ENCODE peak calls at places on chromosome 12, in nine cellular contexts. M is GM10248, P is lung, K is neural crest cell, Y is GM20000, H is left lung, V is WERI-Rb-1, L is right lobe of liver, I is tibial nerve. U is an unnamed sample.

GRCh38 chr12:105954891-105955607 is 183.7 kb downstream of the NUAK1 start:
- DNase-seq in M (no peak), P (no peak), K (no peak), Y (no peak), H (no peak), V (no peak), L (no peak), I (no peak), U (no peak)

GRCh38 chr12:91344408-91344807 is 161.8 kb upstream of the DCN start:
- DNase-seq in M (no peak), P (no peak), K (no peak), Y (no peak), H (no peak), V (no peak), L (no peak), I (no peak), U (no peak)

GRCh38 chr12:75565795-75566194 is 54.4 kb upstream of the KRR1 start:
- DNase-seq in M (no peak), P (no peak), K (no peak), Y (no peak), H (no peak), V (no peak), L (no peak), I (no peak), U (no peak)

GRCh38 chr12:108309674-108310312 is 29.3 kb downstream of the CMKLR1 start:
- DNase-seq in M (peak), P (no peak), K (no peak), Y (peak), H (no peak), V (no peak), L (no peak), I (no peak), U (no peak)

GRCh38 chr12:77924703-77925102 is 94.0 kb downstream of the NAV3 start:
- DNase-seq in M (no peak), P (no peak), K (no peak), Y (no peak), H (no peak), V (no peak), L (no peak), I (no peak), U (no peak)

GRCh38 chr12:26043139-26044006 is 81.5 kb downstream of the BHLHE41 start:
- DNase-seq in M (no peak), P (no peak), K (no peak), Y (no peak), H (no peak), V (no peak), L (no peak), I (no peak), U (no peak)

GRCh38 chr12:124727244-124727673 is 136.4 kb downstream of the SCARB1 start:
- DNase-seq in M (peak), P (peak), K (peak), Y (peak), H (peak), V (no peak), L (peak), I (peak), U (no peak)

GRCh38 chr12:108394196-108394595 is 55.1 kb upstream of the CMKLR1 start:
- DNase-seq in M (no peak), P (no peak), K (no peak), Y (no peak), H (no peak), V (no peak), L (no peak), I (no peak), U (no peak)

GRCh38 chr12:115763376-115763775 is 514.1 kb downstream of the MED13L start:
- DNase-seq in M (no peak), P (no peak), K (no peak), Y (no peak), H (no peak), V (no peak), L (no peak), I (peak), U (no peak)

GRCh38 chr12:132182206-132182710 is 38.0 kb downstream of the NOC4L start:
- DNase-seq in M (no peak), P (no peak), K (no peak), Y (no peak), H (no peak), V (no peak), L (no peak), I (no peak), U (no peak)

GRCh38 chr12:107903377-107904061 is 129.0 kb downstream of the ASCL4 start:
- DNase-seq in M (peak), P (peak), K (peak), Y (peak), H (peak), V (peak), L (no peak), I (no peak), U (no peak)

GRCh38 chr12:64826234-64826633 is 1.8 kb downstream of the TBC1D30 start:
- DNase-seq in M (peak), P (peak), K (peak), Y (peak), H (peak), V (no peak), L (peak), I (peak), U (no peak)

GRCh38 chr12:52499836-52500560 is 6.9 kb upstream of the KRT6A start:
- DNase-seq in M (no peak), P (no peak), K (no peak), Y (no peak), H (no peak), V (no peak), L (no peak), I (no peak), U (no peak)

GRCh38 chr12:116727902-116728301 is 10.0 kb downstream of the SPRING1 start:
- DNase-seq in M (no peak), P (peak), K (no peak), Y (no peak), H (no peak), V (no peak), L (no peak), I (no peak), U (no peak)

GRCh38 chr12:11962795-11963347 is 107.9 kb upstream of the BCL2L14 start:
- DNase-seq in M (no peak), P (no peak), K (no peak), Y (no peak), H (no peak), V (no peak), L (no peak), I (no peak), U (no peak)

GRCh38 chr12:114687802-114688201 is 3.8 kb upstream of the TBX3 start:
- DNase-seq in M (no peak), P (no peak), K (no peak), Y (no peak), H (no peak), V (no peak), L (no peak), I (no peak), U (no peak)

GRCh38 chr12:69523433-69524330 is 53.5 kb downstream of the FRS2 start:
- DNase-seq in M (no peak), P (no peak), K (no peak), Y (no peak), H (no peak), V (no peak), L (no peak), I (no peak), U (no peak)
- TF ChIP-seq CTCF in M (no peak), P (no peak), K (no peak), Y (no peak), H (no peak), V (no peak), L (no peak), I (no peak), U (no peak)

DNA sequence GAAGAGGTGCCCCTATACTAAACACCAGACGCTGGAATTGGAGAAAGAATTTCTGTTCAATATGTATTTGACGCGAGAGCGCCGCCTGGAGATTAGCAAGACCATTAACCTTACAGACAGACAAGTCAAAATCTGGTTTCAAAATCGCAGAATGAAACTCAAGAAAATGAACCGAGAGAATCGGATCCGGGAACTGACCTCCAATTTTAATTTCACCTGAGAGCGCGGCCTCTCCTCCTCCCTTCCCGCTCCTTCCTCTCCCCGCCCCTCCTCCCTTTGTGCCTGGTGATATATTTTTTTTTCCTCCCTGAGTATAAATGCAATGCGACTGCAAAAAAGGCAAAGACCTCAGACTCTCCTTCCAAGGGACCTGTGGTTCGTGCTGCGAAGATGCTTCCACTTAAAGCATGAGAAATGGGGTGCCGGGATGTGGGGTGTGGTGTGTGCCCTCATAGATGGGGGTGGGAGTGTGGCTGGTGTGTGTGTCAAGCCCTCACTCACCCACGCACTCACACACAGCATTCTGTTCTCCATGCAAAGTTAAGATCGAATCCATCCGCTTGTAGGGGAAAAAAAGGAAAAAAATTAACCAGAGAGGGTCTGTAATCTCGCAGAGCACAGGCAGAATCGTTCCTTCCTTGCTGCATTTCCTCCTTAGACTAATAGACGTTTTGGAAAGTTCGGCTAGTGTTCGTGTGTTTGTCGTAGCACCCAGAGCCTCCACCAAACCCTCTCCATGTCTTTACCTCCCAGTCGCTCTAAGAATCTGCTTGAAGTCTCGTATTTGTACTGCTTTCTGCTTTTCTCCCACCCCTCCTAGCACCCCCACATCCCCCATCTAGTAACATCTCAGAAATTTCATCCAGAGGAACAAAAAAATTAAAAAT is 4.5 kb downstream of the HOXC10 start:
- DNase-seq in M (peak), P (no peak), K (no peak), Y (peak), H (no peak), V (peak), L (no peak), I (no peak), U (no peak)
- TF ChIP-seq CTCF in M (peak), P (peak), K (peak), Y (peak), H (peak), V (peak), L (peak), I (peak), U (peak)

GRCh38 chr12:104274811-104275210 is 28.7 kb upstream of the EID3 start:
- DNase-seq in M (no peak), P (no peak), K (no peak), Y (no peak), H (no peak), V (no peak), L (no peak), I (no peak), U (no peak)

GRCh38 chr12:104273503-104273902 is 30.0 kb upstream of the EID3 start:
- DNase-seq in M (no peak), P (no peak), K (no peak), Y (no peak), H (no peak), V (no peak), L (no peak), I (no peak), U (no peak)

GRCh38 chr12:104272938-104273337 is 30.6 kb upstream of the EID3 start:
- DNase-seq in M (no peak), P (no peak), K (no peak), Y (no peak), H (no peak), V (no peak), L (no peak), I (no peak), U (no peak)

GRCh38 chr12:104276192-104277131 is 27.1 kb upstream of the EID3 start:
- DNase-seq in M (peak), P (peak), K (no peak), Y (peak), H (peak), V (no peak), L (no peak), I (no peak), U (no peak)

GRCh38 chr12:104275689-104276088 is 27.9 kb upstream of the EID3 start:
- DNase-seq in M (no peak), P (no peak), K (no peak), Y (no peak), H (no peak), V (no peak), L (no peak), I (no peak), U (no peak)
- TF ChIP-seq CTCF in M (no peak), P (no peak), K (no peak), Y (no peak), H (no peak), V (no peak), L (no peak), I (no peak), U (no peak)

GRCh38 chr12:56221757-56222530 is at the start of gene RNF41:
- DNase-seq in M (peak), P (peak), K (peak), Y (peak), H (peak), V (peak), L (peak), I (peak), U (peak)
- TF ChIP-seq CTCF in M (no peak), P (no peak), K (no peak), Y (no peak), H (no peak), V (peak), L (peak), I (no peak), U (peak)

GRCh38 chr12:66066071-66066928 is 64.2 kb downstream of the LLPH start:
- DNase-seq in M (no peak), P (no peak), K (no peak), Y (no peak), H (no peak), V (no peak), L (no peak), I (no peak), U (no peak)
- TF ChIP-seq CTCF in M (peak), P (no peak), K (no peak), Y (no peak), H (no peak), V (no peak), L (no peak), I (no peak), U (peak)

DNA sequence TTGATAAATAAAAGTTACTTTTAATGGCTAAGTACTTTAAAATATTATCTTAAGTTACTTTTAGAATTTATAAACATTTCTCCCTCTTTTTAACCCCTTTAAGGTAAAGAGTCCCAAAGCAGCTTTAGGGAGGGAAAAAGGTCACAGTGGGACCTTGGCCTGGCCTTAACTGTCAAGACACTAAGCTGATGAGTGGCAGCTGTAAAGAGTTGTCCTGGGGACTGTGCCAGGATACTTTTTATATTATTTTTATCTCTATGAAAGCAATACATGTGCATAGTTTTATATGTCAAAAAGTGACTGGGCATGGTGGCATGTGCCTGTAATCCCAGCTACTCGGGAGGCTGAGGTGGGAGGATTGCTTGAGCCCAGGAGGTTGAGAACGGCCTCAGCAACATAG is 94.2 kb upstream of the RESF1 start:
- DNase-seq in M (no peak), P (no peak), K (no peak), Y (no peak), H (no peak), V (no peak), L (no peak), I (no peak), U (no peak)
- TF ChIP-seq CTCF in M (no peak), P (no peak), K (no peak), Y (no peak), H (no peak), V (no peak), L (no peak), I (no peak), U (no peak)

DNA sequence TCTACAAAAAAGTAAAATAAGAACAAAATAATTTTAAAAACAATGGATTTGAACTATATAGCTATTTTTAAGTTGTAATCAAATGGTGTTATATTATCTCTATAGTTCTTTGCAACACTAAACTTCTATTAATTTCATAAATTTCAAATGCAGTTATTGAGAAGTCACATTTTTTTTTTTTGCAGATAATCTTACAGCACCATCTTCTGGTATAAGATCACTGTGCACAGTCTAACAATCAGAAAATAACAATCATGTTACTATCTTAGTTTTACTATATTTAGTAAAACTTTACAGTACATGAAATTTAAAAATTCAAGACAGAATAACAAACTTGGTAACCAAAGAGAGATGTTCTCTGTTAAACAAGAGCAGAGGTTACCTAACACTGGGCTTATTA is 40.6 kb downstream of the GXYLT1 start:
- DNase-seq in M (no peak), P (no peak), K (no peak), Y (no peak), H (no peak), V (no peak), L (no peak), I (no peak), U (no peak)
- TF ChIP-seq CTCF in M (no peak), P (no peak), K (peak), Y (no peak), H (no peak), V (no peak), L (no peak), I (no peak), U (peak)

DNA sequence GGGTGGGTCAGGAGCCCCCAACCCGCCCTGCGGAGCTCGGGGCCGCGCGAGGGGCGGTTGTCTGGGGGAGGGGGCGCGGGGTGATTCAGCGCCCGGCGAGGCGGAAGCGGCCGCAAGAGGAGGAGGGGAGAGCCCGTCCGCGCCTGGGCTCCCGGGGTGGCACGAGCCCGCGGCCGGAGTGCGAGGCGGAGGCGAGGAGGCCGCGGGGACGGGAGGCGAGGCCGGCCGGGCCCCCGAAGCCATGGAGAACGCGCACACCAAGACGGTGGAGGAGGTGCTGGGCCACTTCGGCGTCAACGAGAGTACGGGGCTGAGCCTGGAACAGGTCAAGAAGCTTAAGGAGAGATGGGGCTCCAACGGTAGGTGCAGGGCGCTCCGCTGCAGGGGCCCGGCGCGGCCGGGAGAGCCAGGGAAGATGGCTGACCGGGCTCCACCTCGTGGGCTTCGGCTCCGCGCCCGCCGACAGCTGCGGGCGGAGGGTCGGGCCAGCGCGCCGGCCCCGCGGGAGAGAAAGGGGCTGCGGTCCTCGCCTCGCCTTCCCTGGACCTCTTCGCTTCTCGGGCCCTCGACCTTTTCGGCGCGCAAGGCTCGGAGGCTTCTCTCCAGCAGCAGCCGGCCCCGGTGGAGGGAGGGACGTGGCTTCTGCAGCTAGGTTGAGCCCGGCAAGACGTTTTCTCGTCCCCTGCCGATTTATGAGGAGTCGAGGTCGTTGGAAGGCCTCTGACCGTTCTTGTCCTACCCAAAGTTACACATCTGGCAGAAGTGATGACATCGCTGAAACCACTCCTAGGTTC is 699 bp downstream of the ATP2A2 start:
- DNase-seq in M (peak), P (peak), K (peak), Y (peak), H (peak), V (peak), L (peak), I (peak), U (no peak)
- TF ChIP-seq CTCF in M (no peak), P (no peak), K (no peak), Y (no peak), H (no peak), V (no peak), L (no peak), I (no peak), U (peak)